ENCODE peak calls at places on chromosomes 7 and 10, in eight cellular contexts. Q is progenitor cell of endocrine pancreas, Z is spleen, T is transverse colon, M is astrocyte, U is colonic mucosa, K is WTC11, H is heart right ventricle. R is an unnamed sample.

GRCh38 chr7:155665957-155666287 is 21.5 kb downstream of the RBM33 start:
- DNase-seq in Q (no peak), Z (no peak), T (no peak), M (peak; percentile 88), U (no peak), K (no peak), H (no peak), R (peak; percentile 80)

GRCh38 chr10:36094091-36094490 is 452.0 kb upstream of the FZD8 start:
- DNase-seq in Q (no peak), Z (no peak), T (no peak), M (no peak), U (no peak), K (no peak), H (peak; percentile 34), R (no peak)

GRCh38 chr10:131315343-131315742 is 3.8 kb upstream of the TCERG1L start:
- DNase-seq in Q (no peak), Z (no peak), T (no peak), M (no peak), U (no peak), K (no peak), H (no peak), R (no peak)

GRCh38 chr7:55575098-55575497 is 2.8 kb upstream of the VOPP1 start:
- DNase-seq in Q (no peak), Z (no peak), T (no peak), M (no peak), U (no peak), K (no peak), H (no peak), R (no peak)

GRCh38 chr7:6107924-6108323 is 76.7 kb downstream of the ANKRD61 start:
- DNase-seq in Q (no peak), Z (no peak), T (no peak), M (no peak), U (no peak), K (no peak), H (no peak), R (no peak)

GRCh38 chr7:99623702-99624447 is 7.1 kb downstream of the ZSCAN25 start:
- DNase-seq in Q (no peak), Z (no peak), T (no peak), M (no peak), U (no peak), K (no peak), H (no peak), R (no peak)

GRCh38 chr10:30980951-30981616 is 50.6 kb downstream of the ZNF438 start:
- DNase-seq in Q (no peak), Z (no peak), T (peak; percentile 33), M (peak; percentile 70), U (peak; percentile 25), K (no peak), H (peak; percentile 82), R (no peak)

GRCh38 chr10:108393111-108393510 is 1228.6 kb upstream of the SORCS1 start:
- DNase-seq in Q (no peak), Z (no peak), T (no peak), M (peak; percentile 44), U (no peak), K (no peak), H (no peak), R (no peak)

GRCh38 chr10:80477813-80478212 is 23.7 kb downstream of the TSPAN14 start:
- DNase-seq in Q (no peak), Z (no peak), T (no peak), M (peak; percentile 88), U (no peak), K (no peak), H (no peak), R (peak; percentile 82)

GRCh38 chr7:66258409-66258808 is 53.3 kb downstream of the TPST1 start:
- DNase-seq in Q (no peak), Z (no peak), T (no peak), M (peak; percentile 60), U (no peak), K (no peak), H (no peak), R (peak; percentile 39)

GRCh38 chr7:65269150-65269856 is 104.4 kb upstream of the ZNF92 start:
- DNase-seq in Q (peak; percentile 84), Z (no peak), T (no peak), M (peak; percentile 78), U (peak; percentile 50), K (peak; percentile 97), H (peak; percentile 20), R (peak; percentile 96)

GRCh38 chr10:62689712-62690111 is 114.8 kb upstream of the ADO start:
- DNase-seq in Q (no peak), Z (no peak), T (no peak), M (no peak), U (no peak), K (no peak), H (peak; percentile 34), R (no peak)

GRCh38 chr10:103896225-103896624 is 21.8 kb downstream of the STN1 start:
- DNase-seq in Q (no peak), Z (no peak), T (no peak), M (no peak), U (no peak), K (no peak), H (no peak), R (no peak)

GRCh38 chr10:79142064-79142491 is 73.3 kb downstream of the ZMIZ1 start:
- DNase-seq in Q (no peak), Z (no peak), T (no peak), M (peak; percentile 94), U (no peak), K (no peak), H (no peak), R (peak; percentile 69)

GRCh38 chr10:70106958-70107791 is 25.4 kb downstream of the AIFM2 start:
- DNase-seq in Q (peak; percentile 28), Z (peak; percentile 52), T (no peak), M (no peak), U (no peak), K (peak; percentile 85), H (no peak), R (peak; percentile 44)

GRCh38 chr10:47340613-47341170 is 7.5 kb upstream of the RBP3 start:
- DNase-seq in Q (peak; percentile 74), Z (peak; percentile 83), T (peak; percentile 82), M (no peak), U (peak; percentile 80), K (peak; percentile 86), H (peak; percentile 46), R (peak; percentile 66)

DNA sequence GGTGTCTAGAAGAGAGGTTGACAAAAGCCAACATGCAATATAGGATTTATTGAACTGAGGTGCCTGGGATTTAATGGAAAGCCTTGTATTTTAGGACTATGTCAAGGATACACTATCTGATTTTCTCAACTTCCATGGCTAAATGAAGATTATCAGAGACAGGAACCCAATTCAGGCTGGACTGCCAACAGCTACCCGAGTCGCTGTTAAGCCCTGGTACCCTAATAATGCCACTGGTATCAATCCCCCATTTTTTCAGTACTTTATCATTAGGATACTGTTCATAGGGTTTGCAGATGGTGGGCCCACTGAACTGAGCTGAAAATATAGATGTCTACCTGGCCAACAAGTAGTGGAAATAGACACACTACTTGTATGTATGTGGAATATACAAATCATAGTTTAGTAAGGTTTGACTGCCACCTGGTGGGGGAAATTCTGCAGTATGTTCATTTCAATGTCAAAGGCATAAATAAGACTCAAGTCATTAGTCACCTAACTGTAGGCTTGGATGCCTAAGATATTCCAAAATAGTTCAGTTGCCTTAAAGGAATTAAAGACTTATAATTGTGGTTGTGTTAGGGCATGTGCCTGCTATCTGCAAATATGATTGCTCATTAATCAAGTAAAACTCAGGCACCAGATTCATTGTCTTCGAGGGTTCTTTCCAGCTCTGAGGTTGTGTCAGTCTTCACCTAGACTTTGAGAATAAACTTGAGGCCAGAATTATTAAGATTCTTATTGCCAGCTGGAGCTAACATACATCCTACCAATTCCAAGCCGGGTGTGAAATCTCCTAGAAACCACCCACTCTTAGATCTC is 34.1 kb upstream of the NOBOX start:
- DNase-seq in Q (peak; percentile 39), Z (no peak), T (peak; percentile 76), M (peak; percentile 29), U (peak; percentile 79), K (peak; percentile 69), H (peak; percentile 44), R (peak; percentile 80)
- TF ChIP-seq CTCF in Q (peak; percentile 78), Z (no peak), T (peak; percentile 66), M (peak; percentile 58), U (peak; percentile 44), K (peak; percentile 57), H (peak; percentile 64), R (peak; percentile 63)

DNA sequence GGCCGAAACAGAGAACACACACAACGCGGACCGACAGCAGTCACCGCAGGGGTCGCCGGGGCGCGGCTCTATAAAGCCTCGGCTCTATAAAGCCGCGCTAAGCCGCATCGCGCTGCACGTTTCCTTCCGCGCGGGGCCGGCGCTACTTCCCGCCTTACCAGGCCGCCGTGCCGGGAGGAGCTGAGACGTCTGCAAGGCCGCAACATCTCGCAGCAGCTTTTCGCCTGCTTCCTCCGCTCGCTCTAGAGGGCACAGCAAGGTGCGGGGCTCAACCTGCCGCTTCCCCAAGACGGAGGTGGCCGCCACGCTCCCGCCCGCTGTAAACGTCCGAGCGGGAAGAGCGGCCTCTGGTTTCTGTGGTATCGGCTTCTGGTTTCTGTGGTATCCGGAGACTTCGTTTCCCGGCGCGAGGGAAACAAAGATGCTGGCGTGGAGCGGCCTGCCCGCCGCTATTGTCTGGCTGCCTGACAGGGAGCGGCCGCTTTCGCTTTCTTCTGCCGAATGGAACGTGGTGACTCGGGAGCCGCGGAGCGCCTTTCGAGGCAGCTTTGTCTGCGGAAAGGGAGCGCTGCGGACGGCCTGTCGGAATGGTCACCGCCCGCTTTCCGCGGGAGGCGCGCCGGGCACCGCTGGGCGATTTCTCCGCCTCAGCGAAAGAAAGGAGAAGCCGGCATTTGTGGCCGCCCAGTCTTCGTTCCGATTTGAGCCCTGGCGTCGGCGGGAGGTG is 91.8 kb downstream of the SPAG6 start:
- DNase-seq in Q (peak; percentile 79), Z (peak; percentile 99), T (peak; percentile 91), M (peak; percentile 92), U (peak; percentile 88), K (peak; percentile 91), H (peak; percentile 92), R (peak; percentile 74)
- TF ChIP-seq CTCF in Q (peak; percentile 31), Z (no peak), T (peak; percentile 30), M (no peak), U (no peak), K (no peak), H (peak; percentile 22), R (peak; percentile 4)

DNA sequence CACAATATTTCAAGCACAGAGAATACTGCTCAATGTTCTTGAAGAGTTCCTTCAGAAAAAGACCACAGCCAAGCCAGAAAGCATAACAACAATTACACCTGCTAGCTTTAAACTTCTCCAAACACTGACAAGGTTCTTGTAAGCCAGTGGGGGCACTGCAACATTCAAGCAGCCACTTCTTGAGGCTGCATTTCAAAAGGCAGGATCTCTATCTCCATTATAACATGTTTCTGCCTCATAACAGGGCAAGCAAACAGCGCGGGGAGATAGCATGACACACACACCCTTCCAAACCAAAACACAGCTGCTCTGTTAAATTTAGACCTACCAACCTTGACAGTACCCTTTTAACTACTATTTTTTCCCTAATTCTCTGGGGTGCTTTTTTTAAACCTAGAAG is 30.8 kb downstream of the CHCHD3 start:
- DNase-seq in Q (no peak), Z (no peak), T (no peak), M (peak; percentile 13), U (no peak), K (no peak), H (peak; percentile 10), R (peak; percentile 58)
- TF ChIP-seq CTCF in Q (peak; percentile 46), Z (no peak), T (no peak), M (peak; percentile 37), U (no peak), K (no peak), H (no peak), R (peak; percentile 27)

DNA sequence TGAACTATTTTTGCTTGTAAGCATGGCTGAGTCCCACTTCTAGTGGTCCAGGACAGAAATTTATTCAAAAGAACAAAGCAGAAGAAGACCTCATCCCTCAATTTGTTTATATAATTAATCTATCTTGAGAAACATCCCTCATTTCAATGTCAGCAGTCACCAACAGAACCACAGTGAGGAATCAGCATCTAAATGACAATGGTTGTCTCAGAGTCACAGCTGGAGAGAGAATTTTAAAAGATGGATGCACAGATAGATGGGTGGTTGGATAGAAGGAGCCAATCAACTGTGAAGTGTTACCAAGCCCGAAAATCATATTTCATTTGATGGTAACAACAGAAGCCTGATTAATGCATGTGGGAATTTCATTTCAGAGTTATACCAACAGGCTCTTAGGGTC is 55.0 kb downstream of the ICA1 start:
- DNase-seq in Q (no peak), Z (no peak), T (no peak), M (no peak), U (no peak), K (no peak), H (no peak), R (no peak)
- TF ChIP-seq CTCF in Q (no peak), Z (no peak), T (no peak), M (no peak), U (no peak), K (no peak), H (no peak), R (no peak)